ENCODE peak calls at places on chromosomes 3 and 15, in eight cellular contexts. A, S, B, J, L, N, T and Q are unnamed samples.

GRCh38 chr15:40958146-40958545 is 4.9 kb downstream of the CHAC1 start:
- DNase-seq in A (no peak), S (no peak), B (no peak), J (no peak), L (no peak), N (no peak), T (no peak), Q (no peak)

GRCh38 chr3:64238971-64239667 is 13.9 kb upstream of the PRICKLE2 start:
- DNase-seq in A (no peak), S (peak; percentile 95), B (peak; percentile 67), J (no peak), L (peak; percentile 84), N (no peak), T (no peak), Q (peak; percentile 97)

GRCh38 chr15:81160312-81161214 is 26.5 kb downstream of the CFAP161 start:
- DNase-seq in A (no peak), S (peak; percentile 93), B (peak; percentile 36), J (no peak), L (peak; percentile 64), N (peak; percentile 39), T (no peak), Q (no peak)

GRCh38 chr3:148450819-148451218 is 246.9 kb upstream of the AGTR1 start:
- DNase-seq in A (no peak), S (no peak), B (no peak), J (no peak), L (no peak), N (no peak), T (no peak), Q (no peak)

GRCh38 chr3:108234387-108234957 is 12.2 kb upstream of the IFT57 start:
- DNase-seq in A (no peak), S (peak; percentile 46), B (no peak), J (no peak), L (no peak), N (no peak), T (no peak), Q (no peak)

GRCh38 chr15:31328425-31328998 is 1.9 kb downstream of the KLF13 start:
- DNase-seq in A (peak; percentile 29), S (no peak), B (peak; percentile 34), J (peak; percentile 88), L (no peak), N (no peak), T (peak; percentile 72), Q (peak; percentile 26)

GRCh38 chr3:52327486-52328290 is 11.6 kb downstream of the DNAH1 start:
- DNase-seq in A (no peak), S (no peak), B (no peak), J (no peak), L (no peak), N (no peak), T (no peak), Q (no peak)

GRCh38 chr3:105444725-105445124 is 78.0 kb downstream of the ALCAM start:
- DNase-seq in A (no peak), S (no peak), B (no peak), J (no peak), L (no peak), N (no peak), T (no peak), Q (no peak)

GRCh38 chr3:129934234-129935123 is 40.0 kb upstream of the TRH start:
- DNase-seq in A (no peak), S (no peak), B (no peak), J (peak; percentile 23), L (no peak), N (peak; percentile 26), T (peak; percentile 15), Q (peak; percentile 29)

GRCh38 chr3:16478516-16478915 is 35.0 kb downstream of the RFTN1 start:
- DNase-seq in A (no peak), S (peak; percentile 71), B (no peak), J (no peak), L (no peak), N (no peak), T (no peak), Q (no peak)